ENCODE peak calls at places on chromosomes 16 and 17, in five cellular contexts. One of them, this sample, is unnamed.

GRCh38 chr17:48420823-48421222 is 9.2 kb downstream of the SKAP1 start:
- DNase-seq in HCT116: no peak
- DNase-seq in SK-N-SH: no peak
- DNase-seq in GM12878: no peak
- DNase-seq in HepG2: no peak
- DNase-seq in this sample: no peak

GRCh38 chr17:65557349-65558310 is 3.8 kb downstream of the AXIN2 start:
- DNase-seq in HCT116: peak
- DNase-seq in SK-N-SH: no peak
- DNase-seq in GM12878: no peak
- DNase-seq in HepG2: peak
- DNase-seq in this sample: no peak

GRCh38 chr16:48318630-48319029 is 66.6 kb downstream of the SIAH1 start:
- DNase-seq in HCT116: no peak
- DNase-seq in SK-N-SH: no peak
- DNase-seq in GM12878: peak
- DNase-seq in HepG2: no peak
- DNase-seq in this sample: peak

GRCh38 chr17:34246436-34246835 is 8.6 kb upstream of the CCL2 start:
- DNase-seq in HCT116: no peak
- DNase-seq in SK-N-SH: no peak
- DNase-seq in GM12878: no peak
- DNase-seq in HepG2: no peak
- DNase-seq in this sample: no peak

GRCh38 chr17:60148300-60148838 is 1.4 kb upstream of the CA4 start:
- DNase-seq in HCT116: no peak
- DNase-seq in SK-N-SH: peak
- DNase-seq in GM12878: no peak
- DNase-seq in HepG2: no peak
- DNase-seq in this sample: no peak

GRCh38 chr16:82641336-82641984 is 14.7 kb downstream of the CDH13 start:
- DNase-seq in HCT116: no peak
- DNase-seq in SK-N-SH: no peak
- DNase-seq in GM12878: no peak
- DNase-seq in HepG2: no peak
- DNase-seq in this sample: no peak

GRCh38 chr16:86609115-86609514 is 30.8 kb downstream of the FOXL1 start:
- DNase-seq in HCT116: no peak
- DNase-seq in SK-N-SH: no peak
- DNase-seq in GM12878: no peak
- DNase-seq in HepG2: no peak
- DNase-seq in this sample: no peak

GRCh38 chr17:6492892-6493674 is 48.8 kb downstream of the PIMREG start:
- DNase-seq in HCT116: no peak
- DNase-seq in SK-N-SH: no peak
- DNase-seq in GM12878: no peak
- DNase-seq in HepG2: peak
- DNase-seq in this sample: no peak

GRCh38 chr16:17776465-17776864 is 305.7 kb upstream of the XYLT1 start:
- DNase-seq in HCT116: no peak
- DNase-seq in SK-N-SH: no peak
- DNase-seq in GM12878: no peak
- DNase-seq in HepG2: no peak
- DNase-seq in this sample: no peak

GRCh38 chr16:85712841-85713240 is 24.1 kb upstream of the GINS2 start:
- DNase-seq in HCT116: no peak
- DNase-seq in SK-N-SH: no peak
- DNase-seq in GM12878: no peak
- DNase-seq in HepG2: no peak
- DNase-seq in this sample: no peak

GRCh38 chr17:15947331-15947730 is 2.4 kb downstream of the ADORA2B start:
- DNase-seq in HCT116: no peak
- DNase-seq in SK-N-SH: no peak
- DNase-seq in GM12878: no peak
- DNase-seq in HepG2: no peak
- DNase-seq in this sample: no peak

GRCh38 chr17:28570716-28571254 is 539 bp downstream of the PIGS start:
- DNase-seq in HCT116: no peak
- DNase-seq in SK-N-SH: peak
- DNase-seq in GM12878: no peak
- DNase-seq in HepG2: peak
- DNase-seq in this sample: no peak

GRCh38 chr16:81817296-81817695 is 38.2 kb downstream of the PLCG2 start:
- DNase-seq in HCT116: no peak
- DNase-seq in SK-N-SH: no peak
- DNase-seq in GM12878: no peak
- DNase-seq in HepG2: no peak
- DNase-seq in this sample: no peak

DNA sequence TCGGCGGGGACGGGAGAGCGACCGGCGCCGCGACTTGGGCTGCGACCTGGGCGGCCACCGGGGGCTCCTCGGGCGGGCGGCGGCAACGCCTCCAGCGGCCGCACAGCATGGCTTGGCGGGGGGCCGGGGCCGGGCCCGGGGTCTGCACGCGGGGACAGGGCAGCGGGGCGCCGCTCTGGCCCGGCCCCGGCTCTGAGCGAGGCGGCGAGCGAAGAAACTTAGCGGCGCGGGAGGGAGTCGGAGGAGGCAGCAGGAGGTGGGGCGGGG is at the start of gene PLCD3:
- DNase-seq in HCT116: no peak
- DNase-seq in SK-N-SH: no peak
- DNase-seq in GM12878: no peak
- DNase-seq in HepG2: no peak
- DNase-seq in this sample: no peak
- TF ChIP-seq JUND in HCT116: no peak
- TF ChIP-seq JUND in SK-N-SH: no peak
- TF ChIP-seq JUND in GM12878: no peak
- TF ChIP-seq JUND in HepG2: no peak
- TF ChIP-seq JUND in this sample: no peak

GRCh38 chr16:4321286-4322120 is 5.6 kb downstream of the GLIS2 start:
- DNase-seq in HCT116: no peak
- DNase-seq in SK-N-SH: no peak
- DNase-seq in GM12878: no peak
- DNase-seq in HepG2: no peak
- DNase-seq in this sample: no peak
- H3K4me3 ChIP-seq in HCT116: no peak
- H3K4me3 ChIP-seq in SK-N-SH: no peak
- H3K4me3 ChIP-seq in GM12878: no peak
- H3K4me3 ChIP-seq in HepG2: no peak
- H3K4me3 ChIP-seq in this sample: no peak

DNA sequence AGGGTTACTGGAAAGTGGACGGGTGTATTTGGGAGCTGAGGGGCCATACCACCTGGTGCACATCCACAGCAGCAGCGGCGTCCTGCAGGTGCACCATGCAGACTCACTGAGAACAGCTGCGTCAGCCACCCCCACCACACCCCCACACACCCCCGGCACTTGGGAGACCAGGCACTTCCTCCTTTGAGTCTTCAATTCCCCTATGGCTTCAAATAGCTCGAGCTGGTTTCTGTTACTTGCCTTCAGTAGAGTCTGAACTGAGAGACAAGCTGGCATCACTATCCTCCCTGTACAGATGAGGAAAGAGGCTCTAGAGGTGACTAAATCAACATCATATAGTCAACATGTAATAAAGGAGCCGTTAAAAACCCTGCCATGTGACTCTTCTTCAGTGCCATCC is 15.4 kb downstream of the CUEDC1 start:
- DNase-seq in HCT116: no peak
- DNase-seq in SK-N-SH: no peak
- DNase-seq in GM12878: peak
- DNase-seq in HepG2: no peak
- DNase-seq in this sample: no peak
- TF ChIP-seq YY1 in HCT116: no peak
- TF ChIP-seq YY1 in SK-N-SH: no peak
- TF ChIP-seq YY1 in GM12878: no peak
- TF ChIP-seq YY1 in HepG2: no peak
- TF ChIP-seq YY1 in this sample: no peak

GRCh38 chr17:63853260-63853659 is 10.8 kb upstream of the SMARCD2 start:
- DNase-seq in HCT116: no peak
- DNase-seq in SK-N-SH: no peak
- DNase-seq in GM12878: no peak
- DNase-seq in HepG2: no peak
- DNase-seq in this sample: no peak

GRCh38 chr17:63845509-63845908 is 3.0 kb upstream of the SMARCD2 start:
- DNase-seq in HCT116: no peak
- DNase-seq in SK-N-SH: no peak
- DNase-seq in GM12878: no peak
- DNase-seq in HepG2: no peak
- DNase-seq in this sample: no peak

GRCh38 chr17:63850401-63850800 is 7.9 kb upstream of the SMARCD2 start:
- DNase-seq in HCT116: no peak
- DNase-seq in SK-N-SH: no peak
- DNase-seq in GM12878: no peak
- DNase-seq in HepG2: no peak
- DNase-seq in this sample: no peak

GRCh38 chr17:63847525-63848249 is 5.2 kb upstream of the SMARCD2 start:
- DNase-seq in HCT116: no peak
- DNase-seq in SK-N-SH: no peak
- DNase-seq in GM12878: no peak
- DNase-seq in HepG2: no peak
- DNase-seq in this sample: no peak

GRCh38 chr17:63848834-63849689 is 6.6 kb upstream of the SMARCD2 start:
- DNase-seq in HCT116: peak
- DNase-seq in SK-N-SH: peak
- DNase-seq in GM12878: peak
- DNase-seq in HepG2: peak
- DNase-seq in this sample: peak
- TF ChIP-seq JUND in HCT116: no peak
- TF ChIP-seq JUND in SK-N-SH: no peak
- TF ChIP-seq JUND in GM12878: peak
- TF ChIP-seq JUND in HepG2: no peak
- TF ChIP-seq JUND in this sample: peak

This sample was measured in H1.